ENCODE peak calls at places on chromosomes 11 and 22, in four cellular contexts. S is MCF 10A, A is fibroblast of the conjunctiva, U is neural crest cell. G is an unnamed sample.

GRCh38 chr11:61091373-61092279 is 10.7 kb upstream of the CD5 start:
- DNase-seq in S (peak), U (no peak), A (no peak), G (no peak)

GRCh38 chr22:30208631-30209603 is 37.6 kb downstream of the LIF start:
- DNase-seq in A (no peak), S (peak), U (no peak), G (no peak)

GRCh38 chr11:134889832-134890231 is 477.8 kb upstream of the B3GAT1 start:
- DNase-seq in A (no peak), S (no peak), U (no peak), G (no peak)

GRCh38 chr11:40877256-40877655 is 582.2 kb downstream of the LRRC4C start:
- DNase-seq in S (peak), A (no peak), U (no peak), G (no peak)

GRCh38 chr22:39457546-39458442 is 982 bp downstream of the MGAT3 start:
- DNase-seq in A (no peak), U (no peak), S (no peak), G (no peak)

GRCh38 chr22:38923463-38924196 is 33.8 kb upstream of the APOBEC3A start:
- DNase-seq in U (no peak), A (peak), S (peak), G (peak)

GRCh38 chr11:87368876-87369480 is 331.2 kb downstream of the TMEM135 start:
- DNase-seq in S (no peak), A (no peak), U (no peak), G (no peak)

GRCh38 chr11:105577645-105578044 is 32.2 kb upstream of the GRIA4 start:
- DNase-seq in S (no peak), U (no peak), A (no peak), G (no peak)

GRCh38 chr11:104164028-104164520 is at the start of gene PDGFD:
- DNase-seq in U (peak), S (peak), A (peak), G (peak)

GRCh38 chr11:110525883-110526282 is 96.1 kb downstream of the FDX1 start:
- DNase-seq in U (no peak), S (peak), A (peak), G (no peak)

GRCh38 chr22:28800308-28801041 is at the start of gene XBP1:
- DNase-seq in A (peak), U (peak), S (peak), G (peak)

GRCh38 chr11:99368579-99368978 is 347.8 kb downstream of the CNTN5 start:
- DNase-seq in U (no peak), S (no peak), A (peak), G (peak)

GRCh38 chr11:17991799-17992433 is 20.9 kb downstream of the SERGEF start:
- DNase-seq in A (peak), U (peak), S (peak), G (no peak)

GRCh38 chr22:20000246-20001081 is 16.2 kb downstream of the ARVCF start:
- DNase-seq in U (peak), A (no peak), S (no peak), G (no peak)

GRCh38 chr22:44108806-44109385 is 71.8 kb upstream of the PARVG start:
- DNase-seq in U (no peak), S (no peak), A (no peak), G (no peak)

GRCh38 chr11:86896486-86896885 is 58.7 kb downstream of the FZD4 start:
- DNase-seq in A (peak), S (no peak), U (no peak), G (no peak)

GRCh38 chr11:121655481-121656332 is 202.9 kb upstream of the SORL1-AS1 start:
- DNase-seq in U (peak), S (peak), A (peak), G (peak)

GRCh38 chr11:2072551-2073261 is 66.5 kb downstream of the IGF2 start:
- DNase-seq in A (no peak), S (peak), U (no peak), G (no peak)

GRCh38 chr22:44811141-44811540 is 58.8 kb downstream of the ARHGAP8 start:
- DNase-seq in U (no peak), S (no peak), A (no peak), G (no peak)